ENCODE peak calls at places on chromosomes 1 and 21, in four cellular contexts. One of them, this sample, is unnamed.

GRCh38 chr1:10814312-10814711 is 17.9 kb upstream of the CASZ1 start:
- DNase-seq in NB4: no peak
- DNase-seq in Panc1: no peak
- DNase-seq in cardiac fibroblast: no peak
- DNase-seq in this sample: no peak

GRCh38 chr1:15420853-15421465 is 11.3 kb downstream of the EFHD2 start:
- DNase-seq in cardiac fibroblast: no peak
- DNase-seq in Panc1: no peak
- DNase-seq in NB4: no peak
- DNase-seq in this sample: no peak

GRCh38 chr1:202192770-202193613 is 607 bp upstream of the LGR6 start:
- DNase-seq in cardiac fibroblast: peak; percentile 63
- DNase-seq in Panc1: no peak
- DNase-seq in NB4: peak; percentile 60
- DNase-seq in this sample: peak; percentile 57

GRCh38 chr1:29592731-29593130 is 356.4 kb downstream of the PTPRU start:
- DNase-seq in NB4: no peak
- DNase-seq in Panc1: no peak
- DNase-seq in cardiac fibroblast: no peak
- DNase-seq in this sample: no peak

GRCh38 chr21:25573409-25574206 is 33.7 kb downstream of the MRPL39 start:
- DNase-seq in NB4: peak; percentile 61
- DNase-seq in cardiac fibroblast: peak; percentile 60
- DNase-seq in Panc1: peak; percentile 74
- DNase-seq in this sample: no peak

GRCh38 chr1:207908112-207908734 is 2.7 kb downstream of the CD34 start:
- DNase-seq in cardiac fibroblast: peak; percentile 44
- DNase-seq in Panc1: no peak
- DNase-seq in NB4: peak; percentile 29
- DNase-seq in this sample: no peak

GRCh38 chr1:39360726-39361125 is 130.7 kb upstream of the BMP8A start:
- DNase-seq in NB4: peak; percentile 58
- DNase-seq in Panc1: no peak
- DNase-seq in cardiac fibroblast: peak; percentile 64
- DNase-seq in this sample: no peak

GRCh38 chr1:94117250-94117851 is 3.6 kb downstream of the ABCA4 start:
- DNase-seq in cardiac fibroblast: no peak
- DNase-seq in NB4: no peak
- DNase-seq in Panc1: no peak
- DNase-seq in this sample: no peak

GRCh38 chr1:209534496-209535250 is 48.8 kb upstream of the CAMK1G start:
- DNase-seq in cardiac fibroblast: no peak
- DNase-seq in NB4: no peak
- DNase-seq in Panc1: no peak
- DNase-seq in this sample: no peak

GRCh38 chr1:228515200-228515834 is 28.1 kb downstream of the RNF187 start:
- DNase-seq in NB4: peak; percentile 64
- DNase-seq in Panc1: no peak
- DNase-seq in cardiac fibroblast: peak; percentile 70
- DNase-seq in this sample: no peak

GRCh38 chr1:215719569-215719968 is 152.5 kb downstream of the KCTD3 start:
- DNase-seq in Panc1: no peak
- DNase-seq in cardiac fibroblast: no peak
- DNase-seq in NB4: no peak
- DNase-seq in this sample: no peak

GRCh38 chr1:200916152-200916551 is 21.5 kb downstream of the INAVA start:
- DNase-seq in Panc1: no peak
- DNase-seq in cardiac fibroblast: no peak
- DNase-seq in NB4: no peak
- DNase-seq in this sample: no peak

GRCh38 chr1:241202321-241202845 is 154.6 kb downstream of the RGS7 start:
- DNase-seq in Panc1: no peak
- DNase-seq in cardiac fibroblast: no peak
- DNase-seq in NB4: no peak
- DNase-seq in this sample: no peak

GRCh38 chr1:107196973-107197562 is 56.2 kb downstream of the NTNG1 start:
- DNase-seq in cardiac fibroblast: no peak
- DNase-seq in Panc1: no peak
- DNase-seq in NB4: peak; percentile 74
- DNase-seq in this sample: no peak

GRCh38 chr21:45281411-45282282 is 6.0 kb downstream of the POFUT2 start:
- DNase-seq in cardiac fibroblast: no peak
- DNase-seq in Panc1: no peak
- DNase-seq in NB4: no peak
- DNase-seq in this sample: no peak

GRCh38 chr1:30975217-30975616 is 66.7 kb upstream of the SDC3 start:
- DNase-seq in Panc1: no peak
- DNase-seq in NB4: no peak
- DNase-seq in cardiac fibroblast: no peak
- DNase-seq in this sample: no peak

GRCh38 chr1:160993544-160993943 is 27.4 kb downstream of the F11R start:
- DNase-seq in NB4: peak; percentile 70
- DNase-seq in Panc1: peak; percentile 35
- DNase-seq in cardiac fibroblast: peak; percentile 91
- DNase-seq in this sample: no peak

GRCh38 chr1:25675729-25676476 is 59.3 kb downstream of the MAN1C1 start:
- DNase-seq in NB4: no peak
- DNase-seq in cardiac fibroblast: no peak
- DNase-seq in Panc1: no peak
- DNase-seq in this sample: no peak

GRCh38 chr1:236020359-236021000 is 44.4 kb downstream of the NID1 start:
- DNase-seq in cardiac fibroblast: peak; percentile 40
- DNase-seq in Panc1: no peak
- DNase-seq in NB4: no peak
- DNase-seq in this sample: no peak

GRCh38 chr1:179002552-179003345 is 22.9 kb upstream of the FAM20B start:
- DNase-seq in cardiac fibroblast: peak; percentile 73
- DNase-seq in Panc1: no peak
- DNase-seq in NB4: peak; percentile 82
- DNase-seq in this sample: peak; percentile 79

GRCh38 chr1:63843884-63844283 is 70.1 kb downstream of the ROR1 start:
- DNase-seq in NB4: peak; percentile 4
- DNase-seq in cardiac fibroblast: no peak
- DNase-seq in Panc1: no peak
- DNase-seq in this sample: no peak

GRCh38 chr1:202034683-202035462 is 24.5 kb downstream of the ELF3 start:
- DNase-seq in cardiac fibroblast: peak; percentile 95
- DNase-seq in Panc1: no peak
- DNase-seq in NB4: peak; percentile 93
- DNase-seq in this sample: no peak

GRCh38 chr21:32380940-32381339 is 11.9 kb downstream of the URB1 start:
- DNase-seq in Panc1: no peak
- DNase-seq in cardiac fibroblast: no peak
- DNase-seq in NB4: no peak
- DNase-seq in this sample: no peak

GRCh38 chr1:93976291-93976690 is 67.1 kb upstream of the GCLM start:
- DNase-seq in NB4: no peak
- DNase-seq in Panc1: no peak
- DNase-seq in cardiac fibroblast: no peak
- DNase-seq in this sample: no peak

GRCh38 chr1:235074335-235075120 is 54.1 kb downstream of the TOMM20 start:
- DNase-seq in cardiac fibroblast: peak; percentile 62
- DNase-seq in Panc1: no peak
- DNase-seq in NB4: peak; percentile 84
- DNase-seq in this sample: peak; percentile 48

GRCh38 chr1:21325231-21325718 is 35.0 kb upstream of the ECE1 start:
- DNase-seq in NB4: peak; percentile 74
- DNase-seq in Panc1: no peak
- DNase-seq in cardiac fibroblast: no peak
- DNase-seq in this sample: peak; percentile 41

GRCh38 chr1:4761324-4761723 is 106.9 kb downstream of the AJAP1 start:
- DNase-seq in Panc1: no peak
- DNase-seq in cardiac fibroblast: no peak
- DNase-seq in NB4: no peak
- DNase-seq in this sample: no peak

GRCh38 chr1:4598561-4598960 is 55.8 kb upstream of the AJAP1 start:
- DNase-seq in cardiac fibroblast: no peak
- DNase-seq in Panc1: no peak
- DNase-seq in NB4: no peak
- DNase-seq in this sample: no peak

GRCh38 chr1:70727891-70728443 is 316.9 kb downstream of the CTH start:
- DNase-seq in cardiac fibroblast: no peak
- DNase-seq in Panc1: no peak
- DNase-seq in NB4: no peak
- DNase-seq in this sample: no peak

GRCh38 chr1:221035680-221036153 is 156.5 kb downstream of the HLX start:
- DNase-seq in cardiac fibroblast: peak; percentile 39
- DNase-seq in Panc1: peak; percentile 55
- DNase-seq in NB4: peak; percentile 49
- DNase-seq in this sample: no peak

GRCh38 chr1:156725683-156726280 is 2.5 kb upstream of the METTL25B start:
- DNase-seq in NB4: peak; percentile 93
- DNase-seq in Panc1: peak; percentile 77
- DNase-seq in cardiac fibroblast: peak; percentile 94
- DNase-seq in this sample: peak; percentile 78

GRCh38 chr1:60866251-60866650 is 216.1 kb upstream of the NFIA start:
- DNase-seq in cardiac fibroblast: no peak
- DNase-seq in Panc1: no peak
- DNase-seq in NB4: no peak
- DNase-seq in this sample: no peak

GRCh38 chr1:159510223-159510530 is 25.6 kb downstream of the OR10J5 start:
- DNase-seq in NB4: no peak
- DNase-seq in cardiac fibroblast: no peak
- DNase-seq in Panc1: no peak
- DNase-seq in this sample: no peak

GRCh38 chr1:225825606-225826005 is 15.7 kb downstream of the EPHX1 start:
- DNase-seq in cardiac fibroblast: no peak
- DNase-seq in Panc1: no peak
- DNase-seq in NB4: no peak
- DNase-seq in this sample: no peak

GRCh38 chr1:6580588-6581270 is 935 bp downstream of the ZBTB48 start:
- DNase-seq in NB4: peak; percentile 95
- DNase-seq in cardiac fibroblast: no peak
- DNase-seq in Panc1: no peak
- DNase-seq in this sample: peak; percentile 18

GRCh38 chr1:174769961-174770549 is 229.7 kb upstream of the CACYBP start:
- DNase-seq in cardiac fibroblast: peak; percentile 71
- DNase-seq in Panc1: peak; percentile 28
- DNase-seq in NB4: peak; percentile 60
- DNase-seq in this sample: no peak

GRCh38 chr1:160672789-160673695 is 26.2 kb upstream of the SLAMF1 start:
- DNase-seq in NB4: no peak
- DNase-seq in Panc1: no peak
- DNase-seq in cardiac fibroblast: no peak
- DNase-seq in this sample: no peak

GRCh38 chr1:53303651-53304515 is 24.0 kb downstream of the LRP8 start:
- DNase-seq in Panc1: no peak
- DNase-seq in NB4: no peak
- DNase-seq in cardiac fibroblast: peak; percentile 40
- DNase-seq in this sample: no peak

GRCh38 chr1:181314959-181315358 is 168.4 kb upstream of the CACNA1E start:
- DNase-seq in Panc1: no peak
- DNase-seq in NB4: no peak
- DNase-seq in cardiac fibroblast: no peak
- DNase-seq in this sample: no peak

DNA sequence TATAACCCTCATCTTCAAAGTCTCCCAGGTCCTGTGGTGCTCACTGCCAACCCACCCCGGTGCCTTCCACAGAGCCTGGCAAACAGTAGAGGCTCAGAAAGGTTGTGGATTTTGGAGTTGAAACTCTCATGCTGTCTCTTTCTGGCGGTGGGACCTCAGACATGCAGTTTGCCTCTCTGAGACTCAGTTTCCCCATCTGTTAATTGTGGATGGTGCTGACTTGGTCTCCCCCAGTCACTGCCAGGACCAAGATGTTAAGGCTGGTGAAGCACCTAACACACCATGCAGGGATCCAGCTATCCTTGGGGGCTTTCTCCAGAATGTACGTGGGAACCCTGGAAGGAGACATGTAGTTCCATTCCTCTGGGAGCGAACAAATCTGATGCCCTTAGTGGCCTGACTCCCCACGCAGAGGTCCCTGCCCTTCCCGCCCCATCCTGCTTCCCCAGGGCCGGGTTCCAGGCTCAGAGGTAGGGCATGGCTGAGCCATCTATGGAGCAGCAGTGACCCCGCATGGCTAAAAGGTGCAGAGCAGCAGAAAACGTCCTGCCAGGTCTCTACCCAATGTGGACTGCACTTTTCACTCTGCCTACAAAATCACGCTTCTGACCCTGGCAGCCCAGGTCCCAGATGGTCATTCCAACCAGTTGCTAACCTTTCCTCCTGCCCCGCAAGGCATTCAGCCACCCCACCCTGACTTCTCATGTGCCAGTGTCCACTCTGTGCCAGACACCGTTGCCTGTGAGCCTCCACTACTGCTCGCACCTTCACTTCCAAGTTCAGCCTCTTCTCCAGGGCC is 9.2 kb upstream of the TTC22 start:
- DNase-seq in NB4: peak; percentile 65
- DNase-seq in Panc1: peak; percentile 67
- DNase-seq in cardiac fibroblast: peak; percentile 60
- DNase-seq in this sample: peak; percentile 51
- TF ChIP-seq CTCF in NB4: peak; percentile 77
- TF ChIP-seq CTCF in Panc1: peak; percentile 91
- TF ChIP-seq CTCF in cardiac fibroblast: peak; percentile 93
- TF ChIP-seq CTCF in this sample: no peak

DNA sequence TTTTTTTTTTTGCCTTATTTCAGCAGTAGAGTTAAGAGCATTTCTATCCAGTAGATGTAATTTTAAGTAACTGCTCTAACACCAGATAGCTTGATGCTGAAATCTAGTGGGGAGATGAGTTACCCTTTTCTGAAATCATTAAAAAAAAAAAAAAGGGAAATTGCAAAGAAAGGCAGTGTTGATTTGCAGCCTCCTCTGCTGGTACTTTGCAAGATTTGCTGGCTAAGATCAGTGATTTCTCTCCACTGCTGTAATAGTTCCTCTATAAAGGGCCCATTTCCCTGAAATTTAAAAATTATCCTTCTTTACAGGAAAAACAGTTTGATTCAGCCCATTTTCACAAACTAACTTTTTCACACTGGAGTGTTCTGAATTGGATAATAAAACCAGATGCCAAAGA is 120.6 kb downstream of the PTBP2 start:
- DNase-seq in NB4: peak; percentile 34
- DNase-seq in Panc1: no peak
- DNase-seq in cardiac fibroblast: peak; percentile 37
- DNase-seq in this sample: no peak
- TF ChIP-seq CTCF in NB4: peak; percentile 35
- TF ChIP-seq CTCF in Panc1: peak; percentile 19
- TF ChIP-seq CTCF in cardiac fibroblast: peak; percentile 43
- TF ChIP-seq CTCF in this sample: no peak

GRCh38 chr1:155079487-155080249 is 1.0 kb downstream of the EFNA3 start:
- DNase-seq in NB4: peak; percentile 43
- DNase-seq in cardiac fibroblast: no peak
- DNase-seq in Panc1: no peak
- DNase-seq in this sample: no peak
- TF ChIP-seq CTCF in NB4: no peak
- TF ChIP-seq CTCF in cardiac fibroblast: no peak
- TF ChIP-seq CTCF in Panc1: no peak
- TF ChIP-seq CTCF in this sample: no peak

DNA sequence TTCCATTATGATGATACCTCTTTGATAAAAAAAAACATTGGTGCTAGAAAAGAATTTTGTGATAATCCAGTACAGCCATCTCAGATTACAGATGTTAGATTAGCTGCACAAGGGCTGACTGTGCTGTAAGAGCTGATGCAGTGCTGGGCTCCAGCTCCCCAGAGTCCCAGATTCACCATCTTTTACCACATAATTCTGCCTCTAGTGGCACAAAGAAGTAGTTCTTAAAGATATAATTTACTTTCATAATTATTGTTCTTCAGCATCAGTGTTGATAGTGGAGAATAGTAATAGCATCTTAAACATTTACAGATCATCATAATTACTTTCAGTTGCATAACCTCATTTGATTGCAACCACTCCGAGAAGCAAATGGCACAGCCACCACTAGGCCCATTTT is 262.1 kb downstream of the BRINP2 start:
- DNase-seq in cardiac fibroblast: no peak
- DNase-seq in Panc1: no peak
- DNase-seq in NB4: peak; percentile 8
- DNase-seq in this sample: no peak
- TF ChIP-seq CTCF in cardiac fibroblast: peak; percentile 17
- TF ChIP-seq CTCF in Panc1: no peak
- TF ChIP-seq CTCF in NB4: no peak
- TF ChIP-seq CTCF in this sample: no peak

This sample was measured in activated B cell treated with CpG ODN at 0.5 μM for 24 hours.